ENCODE peak calls at places on chromosomes 2 and 18, in nine cellular contexts. S is heart right ventricle, U is GM20000, O is H1, F is progenitor cell of endocrine pancreas, W is RWPE1, Y is right lobe of liver, P is B cell, R is hepatocyte. X is an unnamed sample.

GRCh38 chr18:8705941-8706544 is 687 bp downstream of the MTCL1 start:
- DNase-seq in S (peak), U (peak), O (no peak), F (no peak), W (peak), Y (peak), P (no peak), R (peak), X (peak)

GRCh38 chr18:49875783-49876182 is 62.5 kb upstream of the ACAA2 start:
- DNase-seq in S (no peak), U (no peak), O (no peak), F (no peak), W (no peak), Y (no peak), P (no peak), R (no peak), X (no peak)

GRCh38 chr2:24207359-24207758 is 32.5 kb downstream of the FAM228A start:
- DNase-seq in S (no peak), U (no peak), O (no peak), F (no peak), W (no peak), Y (no peak), P (no peak), R (no peak), X (no peak)

GRCh38 chr18:79246309-79247108 is 149.2 kb upstream of the NFATC1 start:
- DNase-seq in S (peak), U (peak), O (peak), F (peak), W (peak), Y (peak), P (peak), R (peak), X (peak)

GRCh38 chr2:238653436-238654109 is 194.3 kb upstream of the TWIST2 start:
- DNase-seq in S (no peak), U (no peak), O (no peak), F (no peak), W (no peak), Y (no peak), P (no peak), R (no peak), X (no peak)

GRCh38 chr2:54627973-54628372 is 95.5 kb upstream of the EML6 start:
- DNase-seq in S (no peak), U (no peak), O (no peak), F (no peak), W (no peak), Y (no peak), P (no peak), R (no peak), X (no peak)

GRCh38 chr2:44751754-44752479 is 189.6 kb upstream of the SIX3 start:
- DNase-seq in S (no peak), U (no peak), O (no peak), F (no peak), W (no peak), Y (no peak), P (no peak), R (no peak), X (no peak)

GRCh38 chr18:41121116-41121826 is 833.8 kb upstream of the PIK3C3 start:
- DNase-seq in S (no peak), U (no peak), O (no peak), F (no peak), W (no peak), Y (no peak), P (no peak), R (no peak), X (no peak)

GRCh38 chr2:73640537-73640936 is 1.7 kb downstream of the NAT8 start:
- DNase-seq in S (no peak), U (no peak), O (no peak), F (no peak), W (no peak), Y (peak), P (no peak), R (no peak), X (no peak)

GRCh38 chr2:222179592-222179991 is 119.2 kb downstream of the PAX3 start:
- DNase-seq in S (no peak), U (no peak), O (no peak), F (no peak), W (no peak), Y (no peak), P (no peak), R (no peak), X (no peak)

GRCh38 chr18:3715223-3716080 is 265.5 kb downstream of the TGIF1 start:
- DNase-seq in S (no peak), U (no peak), O (no peak), F (no peak), W (no peak), Y (no peak), P (no peak), R (no peak), X (no peak)

GRCh38 chr2:85769236-85769986 is 15.6 kb downstream of the ATOH8 start:
- DNase-seq in S (no peak), U (no peak), O (no peak), F (no peak), W (peak), Y (no peak), P (no peak), R (no peak), X (no peak)

GRCh38 chr2:191187105-191187829 is 36.5 kb upstream of the STAT4 start:
- DNase-seq in S (no peak), U (no peak), O (no peak), F (no peak), W (no peak), Y (no peak), P (no peak), R (no peak), X (no peak)

GRCh38 chr2:121237980-121238665 is 46.9 kb downstream of the TFCP2L1 start:
- DNase-seq in S (no peak), U (no peak), O (no peak), F (no peak), W (no peak), Y (no peak), P (no peak), R (no peak), X (no peak)

GRCh38 chr2:241702155-241702404 is 241 bp downstream of the ING5 start:
- DNase-seq in S (no peak), U (peak), O (no peak), F (peak), W (peak), Y (no peak), P (peak), R (no peak), X (no peak)

GRCh38 chr18:77110400-77110799 is 22.2 kb downstream of the MBP start:
- DNase-seq in S (no peak), U (no peak), O (no peak), F (no peak), W (no peak), Y (no peak), P (no peak), R (no peak), X (no peak)

GRCh38 chr2:51706220-51706619 is 674.3 kb upstream of the NRXN1 start:
- DNase-seq in S (no peak), U (no peak), O (no peak), F (no peak), W (no peak), Y (no peak), P (no peak), R (no peak), X (no peak)

GRCh38 chr2:172427256-172427989 is at the start of gene ITGA6:
- DNase-seq in S (peak), U (peak), O (no peak), F (peak), W (peak), Y (peak), P (no peak), R (peak), X (peak)

DNA sequence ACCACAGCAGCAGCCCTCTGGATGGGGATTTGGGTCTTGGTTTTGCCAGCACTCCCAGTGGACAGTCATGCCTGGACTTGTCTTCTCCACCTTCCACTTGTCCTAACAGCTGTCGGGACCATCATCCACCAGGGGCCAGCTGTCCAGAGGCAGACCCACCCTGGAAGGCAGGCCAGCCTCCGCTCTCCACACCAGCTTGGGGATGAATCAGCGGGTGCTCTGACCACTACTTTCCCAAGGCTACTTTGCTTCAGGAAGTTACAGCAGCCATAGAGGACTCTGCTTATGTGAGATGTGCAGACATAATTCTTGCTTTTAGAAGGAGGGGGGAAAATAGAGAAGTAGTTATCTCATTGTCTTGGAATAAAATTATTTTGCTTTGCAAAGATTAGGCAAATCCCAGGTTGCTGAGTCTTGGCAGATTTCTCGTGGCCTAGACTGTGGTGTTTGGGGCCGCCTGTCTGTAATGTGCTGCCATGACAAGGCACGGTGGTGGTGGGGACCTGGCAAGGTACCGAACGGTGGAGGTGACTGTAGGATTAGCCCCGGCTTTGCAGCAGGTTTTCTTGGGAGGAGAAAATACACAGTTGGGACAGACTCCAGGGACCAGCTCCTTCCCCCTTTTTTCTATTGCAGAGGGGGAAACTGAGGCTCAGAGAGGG is 148.7 kb downstream of the AGAP1 start:
- DNase-seq in S (peak), U (no peak), O (no peak), F (no peak), W (peak), Y (no peak), P (no peak), R (no peak), X (no peak)
- TF ChIP-seq CTCF in S (peak), U (no peak), O (peak), F (no peak), W (no peak), Y (no peak), P (no peak), R (no peak), X (no peak)

GRCh38 chr2:163471947-163472346 is 263.9 kb downstream of the FIGN start:
- DNase-seq in S (no peak), U (no peak), O (no peak), F (no peak), W (no peak), Y (no peak), P (no peak), R (peak), X (no peak)
- TF ChIP-seq CTCF in S (peak), U (no peak), O (peak), F (peak), W (peak), Y (peak), P (no peak), R (peak), X (no peak)

DNA sequence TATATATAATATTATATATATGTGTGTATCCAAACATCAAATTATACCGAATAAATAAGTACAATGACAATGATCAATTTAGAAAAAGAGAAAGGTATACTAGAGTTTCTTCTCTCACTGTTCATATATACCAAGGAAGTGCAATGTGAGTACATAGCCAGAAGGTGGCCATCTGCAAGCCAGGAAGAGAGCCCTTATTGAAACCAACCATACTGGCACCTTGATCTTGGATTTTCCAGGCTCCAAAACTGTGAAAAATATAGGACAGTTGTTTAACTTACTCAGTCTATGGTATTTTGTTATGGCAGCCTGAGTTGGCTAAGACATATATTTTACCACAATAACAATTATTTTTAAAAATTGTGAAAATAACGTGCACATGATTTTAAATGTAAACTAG is 1490.2 kb upstream of the SLC39A10 start:
- DNase-seq in S (no peak), U (no peak), O (no peak), F (no peak), W (no peak), Y (no peak), P (no peak), R (peak), X (no peak)
- TF ChIP-seq CTCF in S (peak), U (peak), O (peak), F (peak), W (peak), Y (peak), P (peak), R (peak), X (peak)

GRCh38 chr2:173749315-173749714 is 215.9 kb downstream of the SP3 start:
- DNase-seq in S (no peak), U (no peak), O (no peak), F (no peak), W (peak), Y (no peak), P (no peak), R (peak), X (no peak)
- TF ChIP-seq CTCF in S (peak), U (no peak), O (peak), F (peak), W (peak), Y (no peak), P (no peak), R (peak), X (no peak)

GRCh38 chr2:138497294-138497693 is 4.3 kb upstream of the SPOPL start:
- DNase-seq in S (no peak), U (no peak), O (no peak), F (no peak), W (no peak), Y (no peak), P (no peak), R (no peak), X (no peak)
- TF ChIP-seq CTCF in S (no peak), U (no peak), O (no peak), F (no peak), W (no peak), Y (no peak), P (no peak), R (no peak), X (no peak)

DNA sequence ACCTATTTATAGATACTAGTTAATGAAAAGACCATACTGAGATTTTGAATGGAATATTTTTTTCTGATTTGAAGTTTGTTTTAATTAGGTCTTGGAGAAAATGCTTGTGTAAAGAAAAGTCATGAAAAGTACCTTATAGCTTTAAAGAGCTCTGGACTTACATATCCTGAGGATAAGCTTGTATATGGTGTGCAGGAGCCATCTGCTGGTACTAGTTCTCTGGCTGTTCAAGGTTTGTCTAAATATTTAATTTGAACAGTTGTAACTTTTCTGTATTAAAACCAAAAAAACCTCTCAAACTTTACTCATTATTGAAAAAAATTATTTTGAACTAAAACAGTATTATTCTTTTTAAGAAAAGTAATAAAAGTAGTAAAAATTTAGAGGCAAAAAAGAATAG is 50.2 kb downstream of the UBR3 start:
- DNase-seq in S (no peak), U (peak), O (no peak), F (no peak), W (peak), Y (no peak), P (no peak), R (peak), X (no peak)
- TF ChIP-seq CTCF in S (peak), U (no peak), O (peak), F (peak), W (peak), Y (peak), P (no peak), R (peak), X (no peak)

GRCh38 chr2:240144649-240145261 is 4.3 kb upstream of the OTOS start:
- DNase-seq in S (no peak), U (no peak), O (no peak), F (no peak), W (no peak), Y (no peak), P (no peak), R (no peak), X (no peak)

GRCh38 chr2:240143276-240143675 is 2.8 kb upstream of the OTOS start:
- DNase-seq in S (no peak), U (no peak), O (no peak), F (no peak), W (no peak), Y (no peak), P (no peak), R (no peak), X (no peak)

GRCh38 chr2:240145461-240145860 is 5.0 kb upstream of the OTOS start:
- DNase-seq in S (no peak), U (no peak), O (no peak), F (no peak), W (no peak), Y (no peak), P (no peak), R (no peak), X (no peak)

GRCh38 chr2:240142859-240143258 is 2.4 kb upstream of the OTOS start:
- DNase-seq in S (no peak), U (no peak), O (no peak), F (no peak), W (no peak), Y (no peak), P (no peak), R (no peak), X (no peak)

DNA sequence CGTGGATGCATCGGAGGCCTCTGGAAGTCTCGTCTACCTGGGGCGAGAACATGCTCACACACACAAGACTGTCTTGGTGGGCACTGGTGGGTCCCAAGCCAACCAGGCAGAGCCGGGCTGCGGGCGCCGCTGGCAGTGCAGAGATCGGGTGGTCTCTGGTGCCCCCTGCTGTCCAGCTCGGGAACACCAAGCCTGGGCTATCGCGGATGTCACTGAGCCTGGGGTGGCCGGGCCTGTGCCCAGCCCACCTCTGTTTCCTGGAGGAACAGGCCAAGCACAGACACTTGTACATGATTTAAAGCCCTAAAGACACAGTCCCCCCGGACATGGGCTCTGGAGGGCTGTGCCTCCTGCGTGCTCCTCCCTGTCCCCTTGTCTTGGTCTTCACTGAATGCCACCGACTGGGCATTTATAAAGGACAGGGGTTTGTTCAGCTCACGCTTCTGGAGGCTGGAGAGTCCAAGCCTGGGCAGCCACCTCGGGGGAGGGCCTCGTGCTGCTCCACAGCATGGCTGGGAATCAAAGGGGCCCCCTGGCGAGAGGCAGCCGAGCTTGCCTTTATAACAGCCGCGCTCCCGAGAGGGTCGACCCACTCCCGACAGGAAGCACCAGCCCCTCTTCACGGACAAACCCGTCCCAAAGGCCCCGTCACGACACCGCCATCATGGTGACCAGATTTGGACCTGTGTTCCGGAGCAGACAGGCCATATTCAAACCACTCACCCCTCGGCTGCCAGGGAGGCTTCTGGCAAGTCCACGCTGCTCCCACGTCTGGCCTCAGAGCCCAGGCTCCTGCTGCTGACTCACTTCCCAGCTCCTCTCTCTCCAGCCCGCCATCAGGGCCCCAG is 3.6 kb upstream of the OTOS start:
- DNase-seq in S (peak), U (peak), O (peak), F (peak), W (peak), Y (peak), P (peak), R (peak), X (peak)
- TF ChIP-seq CTCF in S (peak), U (peak), O (peak), F (peak), W (peak), Y (peak), P (peak), R (peak), X (peak)